ENCODE peak calls at places on chromosome 17, in ten cellular contexts. I is astrocyte of the spinal cord; U is AG09309; L is activated CD8-positive, alpha-beta memory T cell treated with anti-CD3 and anti-CD28 coated beads for 48 hours; X is Panc1; Y is DMS153; Q is anterior cingulate cortex; T is NCI-H1105; J is HepG2; S is activated naive CD4-positive, alpha-beta T cell treated with Interleukin-2 at 50 U/mL for 16 hours. G is an unnamed sample.

GRCh38 chr17:2412561-2413021 is 11.7 kb upstream of the MNT start:
- DNase-seq in I (peak), U (no peak), L (no peak), X (no peak), Y (no peak), Q (peak), T (no peak), J (no peak), S (no peak), G (no peak)

GRCh38 chr17:45175759-45176140 is 14.1 kb downstream of the HEXIM2 start:
- DNase-seq in I (no peak), U (no peak), L (no peak), X (no peak), Y (no peak), Q (no peak), T (no peak), J (no peak), S (no peak), G (no peak)

GRCh38 chr17:41705271-41705991 is 6.7 kb upstream of the GAST start:
- DNase-seq in I (peak), U (no peak), L (no peak), X (no peak), Y (no peak), Q (no peak), T (no peak), J (peak), S (no peak), G (no peak)

GRCh38 chr17:49986396-49987289 is 8.4 kb downstream of the DLX3 start:
- DNase-seq in I (no peak), U (no peak), L (no peak), X (no peak), Y (no peak), Q (no peak), T (no peak), J (no peak), S (no peak), G (no peak)

GRCh38 chr17:59387351-59388069 is 56.1 kb downstream of the YPEL2 start:
- DNase-seq in I (no peak), U (no peak), L (no peak), X (no peak), Y (no peak), Q (no peak), T (no peak), J (no peak), S (no peak), G (no peak)

GRCh38 chr17:55265434-55266021 is 768 bp downstream of the HLF start:
- DNase-seq in I (no peak), U (no peak), L (no peak), X (no peak), Y (no peak), Q (no peak), T (no peak), J (no peak), S (peak), G (no peak)

GRCh38 chr17:78128616-78129384 is at the start of gene TMC6:
- DNase-seq in I (no peak), U (no peak), L (no peak), X (no peak), Y (peak), Q (peak), T (peak), J (peak), S (peak), G (no peak)

GRCh38 chr17:34709108-34709779 is 129.9 kb downstream of the TMEM132E start:
- DNase-seq in I (no peak), U (no peak), L (no peak), X (no peak), Y (peak), Q (no peak), T (no peak), J (no peak), S (no peak), G (no peak)

G was measured in GM18507.